ENCODE peak calls at places on chromosomes 4 and X, in four cellular contexts. F is OCI-LY7, D is T-helper 1 cell, Z is astrocyte. G is an unnamed sample.

GRCh38 chr4:10316851-10317250 is 140.4 kb downstream of the ZNF518B start:
- DNase-seq in F (no peak), D (no peak), Z (no peak), G (no peak)

GRCh38 chr4:1043658-1044468 is 32.4 kb downstream of the FGFRL1 start:
- DNase-seq in F (no peak), D (no peak), Z (peak; percentile 98), G (no peak)

GRCh38 chr4:17063870-17064269 is 165.4 kb upstream of the LDB2 start:
- DNase-seq in F (no peak), D (no peak), Z (peak; percentile 82), G (no peak)

GRCh38 chrX:154348114-154348531 is 26.3 kb downstream of the FLNA start:
- DNase-seq in F (no peak), D (no peak), Z (no peak), G (no peak)

GRCh38 chr4:158768577-158769174 is at the start of gene FNIP2:
- DNase-seq in F (peak; percentile 15), D (peak; percentile 77), Z (peak; percentile 61), G (peak; percentile 68)

GRCh38 chrX:9534686-9535085 is 69.8 kb downstream of the TBL1X start:
- DNase-seq in F (no peak), D (no peak), Z (peak; percentile 50), G (no peak)

GRCh38 chr4:183337349-183337748 is 15.1 kb upstream of the CLDN24 start:
- DNase-seq in F (no peak), D (no peak), Z (no peak), G (no peak)

GRCh38 chr4:6595897-6596537 is 21.0 kb downstream of the MAN2B2 start:
- DNase-seq in F (peak; percentile 65), D (no peak), Z (no peak), G (no peak)

GRCh38 chrX:23699636-23700194 is 32.4 kb downstream of the PRDX4 start:
- DNase-seq in F (no peak), D (no peak), Z (no peak), G (no peak)

GRCh38 chr4:112145820-112146813 is 863 bp downstream of the FAM241A start:
- DNase-seq in F (peak; percentile 61), D (peak; percentile 57), Z (peak; percentile 17), G (peak; percentile 60)

GRCh38 chrX:19382500-19383145 is 38.9 kb downstream of the PDHA1 start:
- DNase-seq in F (peak; percentile 55), D (peak; percentile 11), Z (no peak), G (no peak)

GRCh38 chr4:168408620-168409019 is 71.7 kb downstream of the DDX60L start:
- DNase-seq in F (no peak), D (no peak), Z (peak; percentile 98), G (no peak)

GRCh38 chr4:56863441-56864129 is 42.1 kb upstream of the SPINK2 start:
- DNase-seq in F (no peak), D (no peak), Z (peak; percentile 29), G (no peak)

GRCh38 chr4:127936974-127937373 is 28.0 kb downstream of the MFSD8 start:
- DNase-seq in F (no peak), D (no peak), Z (peak; percentile 45), G (no peak)

GRCh38 chrX:55326985-55327384 is 62.3 kb upstream of the PAGE3 start:
- DNase-seq in F (no peak), D (no peak), Z (no peak), G (no peak)

GRCh38 chr4:16860506-16860905 is 37.9 kb downstream of the LDB2 start:
- DNase-seq in F (no peak), D (no peak), Z (peak; percentile 96), G (no peak)

GRCh38 chr4:147753047-147753446 is 21.2 kb downstream of the ARHGAP10 start:
- DNase-seq in F (no peak), D (no peak), Z (peak; percentile 48), G (no peak)

GRCh38 chr4:57148831-57149230 is 38.6 kb upstream of the IGFBP7 start:
- DNase-seq in F (no peak), D (no peak), Z (peak; percentile 95), G (no peak)

GRCh38 chrX:51743179-51743957 is at the start of gene GSPT2:
- DNase-seq in F (peak; percentile 72), D (peak; percentile 23), Z (peak; percentile 67), G (peak; percentile 1)

G was measured in T-helper 22 cell.